ENCODE peak calls at places on chromosomes 4 and X, in eight cellular contexts. J is CD8-positive, alpha-beta T cell; Y is breast epithelium; D is NT2/D1; Q is GM23248; T is right atrium auricular region; L is MM.1S; Z is left ventricle myocardium inferior. V is an unnamed sample.
A peak's percentile ranks its signal among the peaks of the same experiment; 100 is the strongest.

GRCh38 chr4:114187592-114187991 is 208.1 kb upstream of the ARSJ start:
- DNase-seq in T (no peak), L (no peak), Y (no peak), J (no peak), D (no peak), Q (no peak), Z (no peak), V (no peak)

GRCh38 chr4:8340721-8341680 is 71.4 kb downstream of the HTRA3 start:
- DNase-seq in Z (peak; percentile 89), Q (no peak), D (no peak), L (no peak), T (peak; percentile 87), J (no peak), Y (no peak), V (no peak)

GRCh38 chrX:131792356-131792749 is 230.7 kb upstream of the STK26 start:
- DNase-seq in Y (no peak), D (no peak), Z (no peak), T (peak; percentile 90), L (peak; percentile 92), J (no peak), Q (no peak), V (no peak)

GRCh38 chr4:112327950-112328349 is 30.8 kb downstream of the ALPK1 start:
- DNase-seq in D (no peak), L (peak; percentile 72), Q (peak; percentile 70), J (no peak), Y (no peak), Z (no peak), T (no peak), V (no peak)

GRCh38 chrX:56794831-56795230 is 65.8 kb downstream of the NBDY start:
- DNase-seq in Z (no peak), Q (no peak), J (no peak), D (no peak), L (no peak), Y (no peak), T (no peak), V (no peak)

GRCh38 chrX:85243761-85244410 is at the start of the genes SATL1 and ZNF711:
- DNase-seq in D (peak; percentile 72), T (peak; percentile 60), L (peak; percentile 12), Q (peak; percentile 29), Y (peak; percentile 42), Z (peak; percentile 17), J (no peak), V (no peak)

GRCh38 chrX:101390664-101391525 is at the start of gene RPL36A:
- DNase-seq in D (peak; percentile 86), Z (peak; percentile 84), Y (peak; percentile 81), T (peak; percentile 87), L (peak; percentile 92), J (peak; percentile 61), Q (peak; percentile 92), V (peak; percentile 71)

GRCh38 chr4:185470503-185471195 is 884 bp downstream of the CCDC110 start:
- DNase-seq in Y (peak; percentile 71), D (no peak), L (peak; percentile 56), Q (peak; percentile 60), J (no peak), Z (peak; percentile 49), T (peak; percentile 67), V (peak; percentile 46)

GRCh38 chr4:165402375-165402774 is 23.6 kb downstream of the CPE start:
- DNase-seq in Y (no peak), J (no peak), T (no peak), L (no peak), Q (no peak), D (no peak), Z (no peak), V (no peak)

GRCh38 chrX:132389480-132389879 is 99.4 kb downstream of the MBNL3 start:
- DNase-seq in Q (no peak), T (no peak), Z (no peak), L (no peak), Y (no peak), J (no peak), D (no peak), V (no peak)

GRCh38 chrX:87621697-87622096 is 104.1 kb downstream of the KLHL4 start:
- DNase-seq in J (no peak), L (no peak), T (no peak), D (no peak), Q (no peak), Y (no peak), Z (no peak), V (no peak)

GRCh38 chr4:77453911-77454310 is 151.7 kb upstream of the CXCL13 start:
- DNase-seq in Y (no peak), J (no peak), Z (no peak), Q (no peak), D (no peak), L (no peak), T (no peak), V (no peak)

GRCh38 chr4:530017-530781 is 31.2 kb downstream of the PIGG start:
- DNase-seq in D (no peak), Y (no peak), J (no peak), Q (no peak), L (no peak), Z (no peak), T (no peak), V (no peak)

GRCh38 chr4:526971-527460 is 28.0 kb downstream of the PIGG start:
- DNase-seq in Y (no peak), Q (no peak), D (no peak), L (no peak), J (no peak), Z (no peak), T (no peak), V (no peak)

GRCh38 chr4:529563-529962 is 30.6 kb downstream of the PIGG start:
- DNase-seq in Y (no peak), T (no peak), L (no peak), Z (no peak), J (no peak), Q (no peak), D (no peak), V (no peak)

GRCh38 chr4:528835-529234 is 29.8 kb downstream of the PIGG start:
- DNase-seq in J (no peak), Z (no peak), T (no peak), L (no peak), D (no peak), Q (no peak), Y (peak; percentile 45), V (no peak)

DNA sequence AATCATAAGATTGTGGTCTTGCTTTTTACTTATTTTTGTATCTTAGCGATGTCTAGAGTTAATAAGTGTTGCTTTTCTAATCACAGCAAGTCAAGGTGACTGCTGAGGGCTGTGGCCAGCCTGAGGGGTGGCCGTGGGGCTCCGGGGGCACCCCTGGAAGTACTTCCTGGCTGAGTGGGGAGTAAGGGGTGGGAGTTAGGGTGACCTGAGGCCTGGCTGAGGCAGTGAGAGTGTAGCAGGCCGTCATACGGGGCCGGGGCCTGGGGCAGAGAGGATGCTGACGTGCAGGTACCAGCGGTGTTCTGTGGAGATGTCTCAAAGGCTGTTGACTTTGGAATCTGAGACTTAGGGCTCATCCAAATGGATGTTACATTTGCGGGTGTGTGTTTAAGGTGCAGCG is 29.3 kb downstream of the PIGG start:
- DNase-seq in T (no peak), D (no peak), Y (no peak), Z (no peak), J (no peak), L (no peak), Q (no peak), V (no peak)
- H3K36me3 ChIP-seq in T (peaks cover 72% of the 10 kb centered on the region), D (peaks cover 97% of the 10 kb centered on the region), Y (no peaks in the 10 kb centered on the region), Z (peaks cover 96% of the 10 kb centered on the region), J (peaks cover 19% of the 10 kb centered on the region), L (no peaks in the 10 kb centered on the region), Q (peaks cover 29% of the 10 kb centered on the region), V (peaks cover 56% of the 10 kb centered on the region)

GRCh38 chrX:151765026-151765425 is 30.5 kb downstream of the CNGA2 start:
- DNase-seq in Y (no peak), Q (no peak), D (no peak), T (peak; percentile 32), L (no peak), Z (no peak), J (no peak), V (no peak)
- H3K9me3 ChIP-seq in Y (peaks cover 5% of the 10 kb centered on the region), Q (no peaks in the 10 kb centered on the region), D (no peaks in the 10 kb centered on the region), T (peaks cover 5% of the 10 kb centered on the region), L (no peaks in the 10 kb centered on the region), Z (no peaks in the 10 kb centered on the region), J (no peaks in the 10 kb centered on the region), V (no peaks in the 10 kb centered on the region)

GRCh38 chr4:118741456-118741855 is 56.3 kb downstream of the METTL14 start:
- DNase-seq in Y (no peak), L (no peak), D (no peak), J (no peak), Q (peak; percentile 59), T (no peak), Z (no peak), V (no peak)
- H3K36me3 ChIP-seq in Y (no peaks in the 10 kb centered on the region), L (peaks cover 9% of the 10 kb centered on the region), D (peaks cover 67% of the 10 kb centered on the region), J (no peaks in the 10 kb centered on the region), Q (peaks cover 83% of the 10 kb centered on the region), T (peaks cover 60% of the 10 kb centered on the region), Z (peaks cover 71% of the 10 kb centered on the region), V (peaks cover 32% of the 10 kb centered on the region)

GRCh38 chr4:162117051-162117450 is 46.7 kb downstream of the FSTL5 start:
- DNase-seq in T (no peak), Y (no peak), D (no peak), Q (no peak), L (no peak), J (no peak), Z (no peak), V (no peak)
- H3K9me3 ChIP-seq in T (no peaks in the 10 kb centered on the region), Y (no peaks in the 10 kb centered on the region), D (no peaks in the 10 kb centered on the region), Q (no peaks in the 10 kb centered on the region), L (no peaks in the 10 kb centered on the region), J (no peaks in the 10 kb centered on the region), Z (no peaks in the 10 kb centered on the region), V (no peaks in the 10 kb centered on the region)